ENCODE peak calls at places on chromosomes 13 and 19, in five cellular contexts. W is putamen; V is DMS 273 treated with DMSO at 0.1 percent for 48 hours; D is GM19239; F is activated T-helper 1 cell treated with anti-CD3 and anti-CD28 coated beads, Interleukin-12 subunit alpha, Interleukin-12 subunit beta, Interleukin-2, Interleukin-4 antibody, amounts not matched to agents 30 ng/mL and 10 ng/mL and 1 ng/mL, durations not matched to agents 14 hours and 24 hours and 36 hours. Q is an unnamed sample.

GRCh38 chr19:13460045-13460444 is 46.2 kb downstream of the CACNA1A start:
- DNase-seq in W (peak; percentile 36), V (no peak), D (no peak), F (no peak), Q (no peak)

GRCh38 chr13:108409735-108410134 is 140.2 kb downstream of the TNFSF13B start:
- DNase-seq in W (no peak), V (no peak), D (no peak), F (no peak), Q (no peak)

GRCh38 chr13:112641456-112641855 is 48.4 kb upstream of the ATP11A start:
- DNase-seq in W (no peak), V (no peak), D (no peak), F (no peak), Q (no peak)

GRCh38 chr13:48585456-48585840 is 52.6 kb upstream of the RCBTB2 start:
- DNase-seq in W (peak; percentile 92), V (no peak), D (no peak), F (no peak), Q (no peak)

GRCh38 chr19:38544569-38545315 is 73.0 kb downstream of the MAP4K1 start:
- DNase-seq in W (no peak), V (no peak), D (peak; percentile 57), F (no peak), Q (peak; percentile 50)

GRCh38 chr13:94708031-94708571 is 4.2 kb downstream of the SOX21 start:
- DNase-seq in W (peak; percentile 67), V (no peak), D (no peak), F (no peak), Q (no peak)

GRCh38 chr19:45729774-45730388 is 815 bp downstream of the FBXO46 start:
- DNase-seq in W (no peak), V (no peak), D (no peak), F (no peak), Q (no peak)

GRCh38 chr13:23770428-23770827 is 118.8 kb downstream of the MIPEP start:
- DNase-seq in W (no peak), V (no peak), D (no peak), F (no peak), Q (no peak)

GRCh38 chr19:49073514-49074378 is 1.2 kb upstream of the KCNA7 start:
- DNase-seq in W (no peak), V (no peak), D (no peak), F (no peak), Q (peak; percentile 42)

GRCh38 chr13:42876810-42877550 is 95.6 kb downstream of the FAM216B start:
- DNase-seq in W (no peak), V (no peak), D (no peak), F (no peak), Q (no peak)

GRCh38 chr19:45069056-45069455 is 7.2 kb downstream of the ZNF296 start:
- DNase-seq in W (no peak), V (no peak), D (no peak), F (no peak), Q (no peak)

GRCh38 chr13:114229486-114229885 is 5.2 kb upstream of the CDC16 start:
- DNase-seq in W (no peak), V (no peak), D (no peak), F (no peak), Q (no peak)

GRCh38 chr13:64855506-64855905 is 2374.6 kb downstream of the PCDH9 start:
- DNase-seq in W (no peak), V (no peak), D (no peak), F (no peak), Q (no peak)

GRCh38 chr19:41882568-41883462 is at the start of gene ARHGEF1:
- DNase-seq in W (no peak), V (no peak), D (no peak), F (peak; percentile 61), Q (peak; percentile 65)

GRCh38 chr13:83881031-83881727 is 1.1 kb downstream of the SLITRK1 start:
- DNase-seq in W (peak; percentile 49), V (no peak), D (no peak), F (no peak), Q (no peak)

GRCh38 chr13:94195715-94196114 is 283.8 kb downstream of the DCT start:
- DNase-seq in W (no peak), V (no peak), D (no peak), F (no peak), Q (no peak)

GRCh38 chr19:29683009-29683408 is 17.7 kb downstream of the PLEKHF1 start:
- DNase-seq in W (peak; percentile 92), V (no peak), D (no peak), F (no peak), Q (no peak)

GRCh38 chr19:4506449-4507149 is 11.7 kb downstream of the PLIN4 start:
- DNase-seq in W (no peak), V (no peak), D (no peak), F (no peak), Q (peak; percentile 34)

GRCh38 chr19:10501971-10502523 is 1.1 kb downstream of the KEAP1 start:
- DNase-seq in W (peak; percentile 81), V (no peak), D (peak; percentile 63), F (peak; percentile 30), Q (peak; percentile 64)

GRCh38 chr13:113411216-113412023 is 41.9 kb downstream of the ADPRHL1 start:
- DNase-seq in W (no peak), V (no peak), D (no peak), F (no peak), Q (no peak)

GRCh38 chr13:44819245-44819644 is 170.0 kb downstream of the NUFIP1 start:
- DNase-seq in W (no peak), V (no peak), D (no peak), F (no peak), Q (no peak)

GRCh38 chr19:29867984-29868383 is 56.2 kb downstream of the CCNE1 start:
- DNase-seq in W (no peak), V (no peak), D (no peak), F (no peak), Q (no peak)

GRCh38 chr13:33611016-33611805 is 206.7 kb upstream of the RFC3 start:
- DNase-seq in W (peak; percentile 80), V (peak; percentile 22), D (no peak), F (no peak), Q (no peak)

GRCh38 chr19:36113895-36114762 is 546 bp downstream of the POLR2I start:
- DNase-seq in W (peak; percentile 36), V (no peak), D (no peak), F (peak; percentile 6), Q (peak; percentile 10)

GRCh38 chr19:46206176-46206575 is 23.4 kb upstream of the IGFL1 start:
- DNase-seq in W (no peak), V (peak; percentile 11), D (no peak), F (no peak), Q (no peak)

Q was measured in HL-60.